ENCODE peak calls at places on chromosomes 12 and 14, in seven cellular contexts. One of them, this sample, is unnamed.

GRCh38 chr12:19190292-19191031 is 60.9 kb downstream of the PLEKHA5 start:
- DNase-seq in CD4-positive, alpha-beta T cell: no peak
- DNase-seq in colonic mucosa: no peak
- DNase-seq in suprapubic skin: no peak
- DNase-seq in PC-3: peak
- DNase-seq in bronchial epithelial cell: peak
- DNase-seq in astrocyte: peak
- DNase-seq in this sample: peak

GRCh38 chr12:120468271-120468845 is 1.2 kb downstream of the SRSF9 start:
- DNase-seq in CD4-positive, alpha-beta T cell: no peak
- DNase-seq in colonic mucosa: peak
- DNase-seq in suprapubic skin: peak
- DNase-seq in PC-3: peak
- DNase-seq in bronchial epithelial cell: no peak
- DNase-seq in astrocyte: peak
- DNase-seq in this sample: peak

GRCh38 chr14:92960706-92961566 is 38.0 kb downstream of the CHGA start:
- DNase-seq in CD4-positive, alpha-beta T cell: no peak
- DNase-seq in colonic mucosa: no peak
- DNase-seq in suprapubic skin: no peak
- DNase-seq in PC-3: peak
- DNase-seq in bronchial epithelial cell: peak
- DNase-seq in astrocyte: peak
- DNase-seq in this sample: no peak

GRCh38 chr14:33512201-33512600 is 438.7 kb downstream of the EGLN3 start:
- DNase-seq in CD4-positive, alpha-beta T cell: no peak
- DNase-seq in colonic mucosa: no peak
- DNase-seq in suprapubic skin: no peak
- DNase-seq in PC-3: no peak
- DNase-seq in bronchial epithelial cell: peak
- DNase-seq in astrocyte: peak
- DNase-seq in this sample: no peak

GRCh38 chr14:72607386-72608125 is 286.3 kb downstream of the DPF3 start:
- DNase-seq in CD4-positive, alpha-beta T cell: no peak
- DNase-seq in colonic mucosa: peak
- DNase-seq in suprapubic skin: no peak
- DNase-seq in PC-3: no peak
- DNase-seq in bronchial epithelial cell: no peak
- DNase-seq in astrocyte: peak
- DNase-seq in this sample: no peak

GRCh38 chr12:2170376-2170775 is 117.6 kb downstream of the CACNA1C start:
- DNase-seq in CD4-positive, alpha-beta T cell: no peak
- DNase-seq in colonic mucosa: no peak
- DNase-seq in suprapubic skin: no peak
- DNase-seq in PC-3: no peak
- DNase-seq in bronchial epithelial cell: peak
- DNase-seq in astrocyte: peak
- DNase-seq in this sample: no peak

GRCh38 chr12:70982991-70983390 is 62.5 kb upstream of the PTPRR start:
- DNase-seq in CD4-positive, alpha-beta T cell: no peak
- DNase-seq in colonic mucosa: no peak
- DNase-seq in suprapubic skin: no peak
- DNase-seq in PC-3: no peak
- DNase-seq in bronchial epithelial cell: no peak
- DNase-seq in astrocyte: peak
- DNase-seq in this sample: no peak

GRCh38 chr12:96094201-96094600 is 58.8 kb upstream of the LTA4H start:
- DNase-seq in CD4-positive, alpha-beta T cell: no peak
- DNase-seq in colonic mucosa: no peak
- DNase-seq in suprapubic skin: no peak
- DNase-seq in PC-3: peak
- DNase-seq in bronchial epithelial cell: peak
- DNase-seq in astrocyte: no peak
- DNase-seq in this sample: no peak

GRCh38 chr12:121711925-121712461 is 559 bp upstream of the TMEM120B start:
- DNase-seq in CD4-positive, alpha-beta T cell: no peak
- DNase-seq in colonic mucosa: peak
- DNase-seq in suprapubic skin: peak
- DNase-seq in PC-3: peak
- DNase-seq in bronchial epithelial cell: peak
- DNase-seq in astrocyte: no peak
- DNase-seq in this sample: no peak

GRCh38 chr14:54267172-54267571 is 129.6 kb upstream of the CDKN3 start:
- DNase-seq in CD4-positive, alpha-beta T cell: no peak
- DNase-seq in colonic mucosa: no peak
- DNase-seq in suprapubic skin: no peak
- DNase-seq in PC-3: no peak
- DNase-seq in bronchial epithelial cell: no peak
- DNase-seq in astrocyte: no peak
- DNase-seq in this sample: no peak

GRCh38 chr12:43283206-43283605 is 268.8 kb downstream of the ADAMTS20 start:
- DNase-seq in CD4-positive, alpha-beta T cell: no peak
- DNase-seq in colonic mucosa: no peak
- DNase-seq in suprapubic skin: no peak
- DNase-seq in PC-3: no peak
- DNase-seq in bronchial epithelial cell: no peak
- DNase-seq in astrocyte: no peak
- DNase-seq in this sample: no peak

GRCh38 chr14:68074765-68075381 is 255.3 kb downstream of the RAD51B start:
- DNase-seq in CD4-positive, alpha-beta T cell: no peak
- DNase-seq in colonic mucosa: no peak
- DNase-seq in suprapubic skin: no peak
- DNase-seq in PC-3: no peak
- DNase-seq in bronchial epithelial cell: no peak
- DNase-seq in astrocyte: no peak
- DNase-seq in this sample: no peak
- TF ChIP-seq CTCF in CD4-positive, alpha-beta T cell: no peak
- TF ChIP-seq CTCF in colonic mucosa: no peak
- TF ChIP-seq CTCF in suprapubic skin: no peak
- TF ChIP-seq CTCF in PC-3: no peak
- TF ChIP-seq CTCF in bronchial epithelial cell: no peak
- TF ChIP-seq CTCF in astrocyte: no peak
- TF ChIP-seq CTCF in this sample: no peak

GRCh38 chr12:51246254-51246853 is 7.7 kb downstream of the DAZAP2 start:
- DNase-seq in CD4-positive, alpha-beta T cell: peak
- DNase-seq in colonic mucosa: peak
- DNase-seq in suprapubic skin: no peak
- DNase-seq in PC-3: no peak
- DNase-seq in bronchial epithelial cell: peak
- DNase-seq in astrocyte: peak
- DNase-seq in this sample: peak
- TF ChIP-seq CTCF in CD4-positive, alpha-beta T cell: no peak
- TF ChIP-seq CTCF in colonic mucosa: no peak
- TF ChIP-seq CTCF in suprapubic skin: no peak
- TF ChIP-seq CTCF in PC-3: no peak
- TF ChIP-seq CTCF in bronchial epithelial cell: no peak
- TF ChIP-seq CTCF in astrocyte: no peak
- TF ChIP-seq CTCF in this sample: no peak

GRCh38 chr14:61033851-61034250 is 52.8 kb downstream of the SLC38A6 start:
- DNase-seq in CD4-positive, alpha-beta T cell: no peak
- DNase-seq in colonic mucosa: no peak
- DNase-seq in suprapubic skin: no peak
- DNase-seq in PC-3: no peak
- DNase-seq in bronchial epithelial cell: peak
- DNase-seq in astrocyte: peak
- DNase-seq in this sample: no peak
- TF ChIP-seq CTCF in CD4-positive, alpha-beta T cell: no peak
- TF ChIP-seq CTCF in colonic mucosa: no peak
- TF ChIP-seq CTCF in suprapubic skin: no peak
- TF ChIP-seq CTCF in PC-3: no peak
- TF ChIP-seq CTCF in bronchial epithelial cell: no peak
- TF ChIP-seq CTCF in astrocyte: no peak
- TF ChIP-seq CTCF in this sample: no peak

DNA sequence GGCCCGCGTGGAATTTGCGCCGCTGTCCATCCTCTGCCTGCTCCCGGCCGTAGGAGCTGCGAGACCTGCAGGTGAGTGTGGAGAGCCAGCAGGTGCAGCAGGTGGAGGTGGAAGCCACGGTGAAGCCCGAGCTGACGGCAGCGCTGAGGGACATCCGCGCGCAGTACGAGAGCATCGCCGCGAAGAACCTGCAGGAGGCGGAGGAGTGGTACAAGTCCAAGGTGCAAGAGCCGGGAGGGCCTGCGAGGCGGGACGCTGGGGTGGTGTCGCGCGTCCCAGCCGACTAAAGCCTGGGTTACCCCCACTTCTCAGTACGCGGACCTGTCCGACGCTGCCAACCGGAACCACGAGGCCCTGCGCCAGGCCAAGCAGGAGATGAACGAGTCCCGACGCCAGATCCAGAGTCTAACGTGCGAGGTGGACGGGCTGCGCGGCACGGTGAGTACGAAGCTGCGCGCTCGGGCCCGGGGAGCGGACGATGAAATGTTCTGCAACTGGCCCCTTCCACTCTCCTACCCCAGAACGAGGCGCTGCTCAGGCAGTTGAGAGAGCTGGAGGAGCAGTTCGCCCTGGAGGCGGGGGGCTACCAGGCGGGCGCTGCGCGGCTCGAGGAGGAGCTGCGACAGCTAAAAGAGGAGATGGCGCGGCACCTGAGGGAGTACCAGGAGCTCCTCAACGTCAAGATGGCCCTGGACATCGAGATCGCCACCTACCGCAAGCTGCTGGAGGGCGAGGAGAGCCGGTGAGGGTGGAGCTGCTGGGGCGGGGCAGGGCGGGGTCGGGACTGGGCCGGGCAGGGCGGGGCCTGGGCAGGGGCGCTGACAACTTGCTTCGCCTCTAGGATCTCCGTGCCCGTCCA is 2.1 kb downstream of the PRPH start:
- DNase-seq in CD4-positive, alpha-beta T cell: no peak
- DNase-seq in colonic mucosa: peak
- DNase-seq in suprapubic skin: no peak
- DNase-seq in PC-3: peak
- DNase-seq in bronchial epithelial cell: no peak
- DNase-seq in astrocyte: no peak
- DNase-seq in this sample: no peak
- TF ChIP-seq CTCF in CD4-positive, alpha-beta T cell: peak
- TF ChIP-seq CTCF in colonic mucosa: peak
- TF ChIP-seq CTCF in suprapubic skin: no peak
- TF ChIP-seq CTCF in PC-3: peak
- TF ChIP-seq CTCF in bronchial epithelial cell: peak
- TF ChIP-seq CTCF in astrocyte: no peak
- TF ChIP-seq CTCF in this sample: peak

DNA sequence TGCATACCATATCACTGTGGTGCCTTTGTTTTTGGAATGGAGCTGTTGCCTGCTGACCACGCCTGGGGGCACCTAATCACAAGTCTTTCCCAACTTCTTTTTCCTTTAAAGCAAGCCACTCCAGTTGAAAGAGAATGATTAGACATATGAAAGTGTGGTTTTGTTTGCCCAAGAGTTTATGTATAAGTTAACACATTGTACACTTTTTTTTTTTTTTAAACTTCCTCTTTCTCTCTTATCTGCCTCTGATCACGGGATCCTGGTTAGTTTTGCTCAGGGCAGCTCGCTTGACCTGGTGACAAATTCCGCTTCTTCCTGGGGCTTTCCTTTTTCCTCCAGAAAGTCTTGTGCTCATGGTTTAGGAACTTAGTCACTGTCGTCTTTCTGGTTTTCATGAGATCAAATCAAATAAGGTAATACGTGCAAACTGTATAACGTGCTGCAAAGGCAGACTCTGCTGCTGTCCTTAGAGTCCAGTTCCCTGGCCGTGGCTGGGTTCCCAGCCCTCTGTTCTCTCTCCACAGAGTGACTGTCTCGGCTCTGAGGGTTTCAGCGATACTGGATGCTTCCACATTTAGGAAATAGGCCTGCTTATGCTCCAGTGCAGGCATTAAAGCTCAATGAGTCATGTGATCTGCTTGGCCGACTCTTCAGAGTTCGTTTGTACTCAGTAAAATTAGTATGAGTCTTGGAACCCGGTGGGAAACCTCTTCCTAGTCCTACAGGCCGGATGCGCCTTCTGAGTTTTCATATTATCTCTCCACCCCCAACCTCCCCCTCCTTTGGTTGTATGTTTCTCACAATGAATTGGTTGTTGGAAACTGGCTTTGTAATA is 15.2 kb downstream of the RASSF3 start:
- DNase-seq in CD4-positive, alpha-beta T cell: no peak
- DNase-seq in colonic mucosa: peak
- DNase-seq in suprapubic skin: peak
- DNase-seq in PC-3: peak
- DNase-seq in bronchial epithelial cell: peak
- DNase-seq in astrocyte: peak
- DNase-seq in this sample: peak
- TF ChIP-seq CTCF in CD4-positive, alpha-beta T cell: no peak
- TF ChIP-seq CTCF in colonic mucosa: no peak
- TF ChIP-seq CTCF in suprapubic skin: no peak
- TF ChIP-seq CTCF in PC-3: peak
- TF ChIP-seq CTCF in bronchial epithelial cell: no peak
- TF ChIP-seq CTCF in astrocyte: no peak
- TF ChIP-seq CTCF in this sample: no peak

GRCh38 chr14:94592457-94592856 is 11.2 kb downstream of the SERPINA5 start:
- DNase-seq in CD4-positive, alpha-beta T cell: no peak
- DNase-seq in colonic mucosa: no peak
- DNase-seq in suprapubic skin: no peak
- DNase-seq in PC-3: no peak
- DNase-seq in bronchial epithelial cell: no peak
- DNase-seq in astrocyte: no peak
- DNase-seq in this sample: no peak
- TF ChIP-seq CTCF in CD4-positive, alpha-beta T cell: no peak
- TF ChIP-seq CTCF in colonic mucosa: no peak
- TF ChIP-seq CTCF in suprapubic skin: no peak
- TF ChIP-seq CTCF in PC-3: no peak
- TF ChIP-seq CTCF in bronchial epithelial cell: no peak
- TF ChIP-seq CTCF in astrocyte: no peak
- TF ChIP-seq CTCF in this sample: no peak

GRCh38 chr12:105223884-105224283 is 12.1 kb downstream of the APPL2 start:
- DNase-seq in CD4-positive, alpha-beta T cell: no peak
- DNase-seq in colonic mucosa: no peak
- DNase-seq in suprapubic skin: no peak
- DNase-seq in PC-3: no peak
- DNase-seq in bronchial epithelial cell: no peak
- DNase-seq in astrocyte: no peak
- DNase-seq in this sample: no peak
- TF ChIP-seq CTCF in CD4-positive, alpha-beta T cell: no peak
- TF ChIP-seq CTCF in colonic mucosa: no peak
- TF ChIP-seq CTCF in suprapubic skin: no peak
- TF ChIP-seq CTCF in PC-3: no peak
- TF ChIP-seq CTCF in bronchial epithelial cell: no peak
- TF ChIP-seq CTCF in astrocyte: no peak
- TF ChIP-seq CTCF in this sample: no peak

This sample was measured in CD14-positive monocyte.